ENCODE peak calls at places on chromosomes 16 and 17, in four cellular contexts. X, Y, B and K are unnamed samples.

GRCh38 chr17:6559753-6560215 is 3.4 kb upstream of the PITPNM3 start:
- DNase-seq in X (no peak), Y (no peak), B (no peak), K (no peak)

GRCh38 chr17:78438694-78439325 is 60.4 kb downstream of the PGS1 start:
- DNase-seq in X (no peak), Y (no peak), B (no peak), K (no peak)

GRCh38 chr16:1975432-1976215 is 3.8 kb downstream of the TBL3 start:
- DNase-seq in X (no peak), Y (no peak), B (no peak), K (no peak)

GRCh38 chr17:38852771-38853291 is 690 bp downstream of the RPL23 start:
- DNase-seq in X (no peak), Y (peak), B (no peak), K (no peak)

GRCh38 chr17:58337600-58338453 is 9.2 kb upstream of the TSPOAP1 start:
- DNase-seq in X (peak), Y (peak), B (peak), K (no peak)

GRCh38 chr16:87586201-87586782 is 16.0 kb upstream of the JPH3 start:
- DNase-seq in X (no peak), Y (no peak), B (no peak), K (no peak)

GRCh38 chr17:77435272-77436057 is 294.7 kb downstream of the SEC14L1 start:
- DNase-seq in X (no peak), Y (no peak), B (no peak), K (no peak)

GRCh38 chr17:64328875-64329405 is 61.7 kb downstream of the PECAM1 start:
- DNase-seq in X (no peak), Y (no peak), B (no peak), K (no peak)

GRCh38 chr16:67294171-67294757 is 14.9 kb downstream of the PLEKHG4 start:
- DNase-seq in X (no peak), Y (no peak), B (no peak), K (no peak)

GRCh38 chr16:57745768-57746167 is 10.2 kb downstream of the KATNB1 start:
- DNase-seq in X (no peak), Y (no peak), B (no peak), K (no peak)

GRCh38 chr17:850828-851759 is 68.9 kb downstream of the MRM3 start:
- DNase-seq in X (no peak), Y (no peak), B (no peak), K (peak)

GRCh38 chr16:11651796-11652195 is 16.5 kb upstream of the SNN start:
- DNase-seq in X (no peak), Y (no peak), B (no peak), K (no peak)

GRCh38 chr17:37614391-37614790 is 5.2 kb upstream of the SYNRG start:
- DNase-seq in X (no peak), Y (no peak), B (no peak), K (no peak)

GRCh38 chr17:76868176-76868668 is at the start of gene MGAT5B:
- DNase-seq in X (no peak), Y (peak), B (peak), K (peak)

GRCh38 chr16:85385463-85386331 is 227.4 kb upstream of the GSE1 start:
- DNase-seq in X (no peak), Y (no peak), B (peak), K (no peak)

GRCh38 chr17:428414-428813 is 75.8 kb upstream of the RPH3AL start:
- DNase-seq in X (no peak), Y (no peak), B (no peak), K (no peak)

GRCh38 chr16:58451945-58452401 is 48.0 kb upstream of the NDRG4 start:
- DNase-seq in X (no peak), Y (no peak), B (peak), K (no peak)

GRCh38 chr16:57013902-57014301 is 24.5 kb downstream of the NLRC5 start:
- DNase-seq in X (no peak), Y (no peak), B (no peak), K (no peak)

GRCh38 chr17:64418506-64419339 is 28.1 kb upstream of the PECAM1 start:
- DNase-seq in X (no peak), Y (peak), B (peak), K (peak)

GRCh38 chr17:48567209-48567608 is 10.9 kb downstream of the HOXB4 start:
- DNase-seq in X (no peak), Y (no peak), B (no peak), K (no peak)

GRCh38 chr16:86570542-86571196 is 4.0 kb downstream of the FOXC2 start:
- DNase-seq in X (no peak), Y (no peak), B (no peak), K (no peak)

GRCh38 chr16:15913046-15913698 is 24.8 kb upstream of the CEP20 start:
- DNase-seq in X (no peak), Y (no peak), B (no peak), K (no peak)

GRCh38 chr17:21512307-21513011 is 136.3 kb downstream of the KCNJ12 start:
- DNase-seq in X (no peak), Y (no peak), B (no peak), K (no peak)

GRCh38 chr17:55741353-55741700 is 9.5 kb upstream of the PCTP start:
- DNase-seq in X (no peak), Y (no peak), B (no peak), K (no peak)

GRCh38 chr17:58324409-58325288 is 3.9 kb downstream of the TSPOAP1 start:
- DNase-seq in X (no peak), Y (no peak), B (no peak), K (peak)

GRCh38 chr16:69350536-69351133 is 951 bp downstream of the TMED6 start:
- DNase-seq in X (no peak), Y (no peak), B (peak), K (no peak)

GRCh38 chr17:36590082-36590481 is 1.6 kb upstream of the DHRS11 start:
- DNase-seq in X (no peak), Y (peak), B (no peak), K (no peak)

GRCh38 chr16:2362218-2362617 is 21.7 kb upstream of the ABCA3 start:
- DNase-seq in X (no peak), Y (no peak), B (no peak), K (no peak)

GRCh38 chr16:46923513-46924295 is 39.5 kb downstream of the GPT2 start:
- DNase-seq in X (no peak), Y (no peak), B (no peak), K (no peak)
- TF ChIP-seq GABPA in X (no peak), Y (no peak), B (no peak), K (no peak)

GRCh38 chr17:16972346-16972745 is 428 bp upstream of the TNFRSF13B start:
- DNase-seq in X (no peak), Y (no peak), B (no peak), K (no peak)

GRCh38 chr17:16975744-16976625 is 4.1 kb upstream of the TNFRSF13B start:
- DNase-seq in X (peak), Y (no peak), B (no peak), K (no peak)

GRCh38 chr17:16975266-16975651 is 3.3 kb upstream of the TNFRSF13B start:
- DNase-seq in X (peak), Y (no peak), B (no peak), K (no peak)

GRCh38 chr17:16974569-16975265 is 2.8 kb upstream of the TNFRSF13B start:
- DNase-seq in X (no peak), Y (no peak), B (no peak), K (no peak)

GRCh38 chr17:16973760-16974540 is 2.0 kb upstream of the TNFRSF13B start:
- DNase-seq in X (peak), Y (no peak), B (no peak), K (no peak)
- TF ChIP-seq MXI1 in X (peak), Y (no peak), B (no peak), K (no peak)

DNA sequence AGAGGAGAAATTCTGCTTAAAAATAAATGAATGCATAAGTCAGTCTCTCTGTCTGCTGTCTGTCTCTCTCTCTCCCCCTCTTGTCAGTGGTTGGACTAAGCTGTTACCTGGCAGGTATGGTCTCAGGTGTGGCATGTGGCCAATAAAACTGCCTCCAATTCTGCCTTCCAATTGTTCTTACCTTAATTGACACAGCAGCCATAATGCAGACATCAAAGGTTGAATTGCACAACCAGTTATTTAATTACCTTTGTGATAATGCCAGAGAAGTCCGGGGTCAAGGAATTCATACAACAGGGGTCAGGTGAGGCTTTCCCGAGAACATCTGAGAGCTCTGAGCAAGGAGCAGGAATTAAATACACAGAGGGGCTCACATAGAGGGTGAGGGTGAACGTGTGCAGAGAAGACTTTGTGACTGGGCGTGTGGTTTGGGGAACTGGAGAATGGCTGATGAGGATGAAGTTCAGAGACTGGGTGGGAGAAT is 78.8 kb upstream of the CDYL2 start:
- DNase-seq in X (no peak), Y (no peak), B (peak), K (no peak)
- TF ChIP-seq TAF1 in X (no peak), Y (no peak), B (no peak), K (no peak)

DNA sequence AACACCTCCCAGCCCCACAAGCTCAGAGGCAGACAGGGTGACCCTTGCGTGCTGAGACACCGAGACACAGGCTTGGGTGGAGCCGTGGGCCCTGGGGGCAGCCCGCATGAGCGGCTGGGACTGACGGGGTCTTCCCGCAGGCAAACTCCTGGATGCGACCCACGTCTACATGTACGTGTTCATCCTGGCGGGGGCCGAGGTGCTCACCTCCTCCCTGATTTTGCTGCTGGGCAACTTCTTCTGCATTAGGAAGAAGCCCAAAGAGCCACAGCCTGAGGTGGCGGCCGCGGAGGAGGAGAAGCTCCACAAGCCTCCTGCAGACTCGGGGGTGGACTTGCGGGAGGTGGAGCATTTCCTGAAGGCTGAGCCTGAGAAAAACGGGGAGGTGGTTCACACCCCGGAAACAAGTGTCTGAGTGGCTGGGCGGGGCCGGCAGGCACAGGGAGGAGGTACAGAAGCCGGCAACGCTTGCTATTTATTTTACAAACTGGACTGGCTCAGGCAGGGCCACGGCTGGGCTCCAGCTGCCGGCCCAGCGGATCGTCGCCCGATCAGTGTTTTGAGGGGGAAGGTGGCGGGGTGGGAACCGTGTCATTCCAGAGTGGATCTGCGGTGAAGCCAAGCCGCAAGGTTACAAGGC is 9.8 kb downstream of the SLC16A3 start:
- DNase-seq in X (no peak), Y (peak), B (no peak), K (no peak)
- TF ChIP-seq GABPA in X (no peak), Y (peak), B (no peak), K (no peak)

DNA sequence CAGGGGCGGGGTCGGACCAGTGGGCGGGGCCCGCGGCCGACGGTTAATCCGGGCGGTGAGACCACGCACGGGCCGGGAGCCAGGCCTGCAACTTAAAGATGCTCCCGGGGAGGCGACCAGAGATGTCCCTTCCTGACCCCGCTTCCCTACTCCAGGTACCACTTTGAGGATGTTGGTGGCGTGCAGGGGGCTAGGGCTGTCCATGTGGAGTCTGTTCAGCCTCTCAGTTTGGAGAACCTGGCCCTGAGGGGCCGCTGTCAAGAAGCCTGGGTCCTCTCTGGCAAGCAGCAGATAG is 580 bp downstream of the RANGRF start:
- DNase-seq in X (no peak), Y (no peak), B (no peak), K (no peak)
- TF ChIP-seq MXI1 in X (no peak), Y (no peak), B (peak), K (no peak)